ENCODE peak calls at places on chromosomes 11 and 22, in six cellular contexts. U, I, B, Q, M and H are unnamed samples. For H3K4me1 and H3K9me3, the result is how much of the 10 kb centered on the place peaks cover.

GRCh38 chr11:33721291-33721840 is 14.9 kb downstream of the CD59 start:
- DNase-seq in U (peak), M (no peak), B (no peak), I (peak), Q (no peak), H (peak)

GRCh38 chr11:35585411-35585810 is 32.8 kb upstream of the FJX1 start:
- DNase-seq in B (no peak), Q (no peak), I (no peak), M (no peak), U (no peak), H (no peak)

GRCh38 chr11:28877366-28877765 is 769.2 kb downstream of the METTL15 start:
- DNase-seq in U (no peak), I (no peak), B (no peak), M (no peak), Q (no peak), H (no peak)

GRCh38 chr11:112025682-112026081 is 474 bp downstream of the DLAT start:
- DNase-seq in M (peak), Q (no peak), U (peak), B (no peak), I (peak), H (no peak)

GRCh38 chr22:27284314-27284713 is 517.2 kb downstream of the MN1 start:
- DNase-seq in U (no peak), I (no peak), M (no peak), Q (no peak), B (no peak), H (no peak)

GRCh38 chr22:44463151-44463550 is 34.9 kb downstream of the RTL6 start:
- DNase-seq in Q (peak), M (no peak), I (no peak), U (no peak), B (no peak), H (no peak)

GRCh38 chr11:101053492-101053891 is 76.1 kb downstream of the PGR start:
- DNase-seq in B (no peak), Q (no peak), I (no peak), U (no peak), M (no peak), H (no peak)

GRCh38 chr11:134334796-134335571 is 3.2 kb downstream of the GLB1L2 start:
- DNase-seq in Q (no peak), M (no peak), B (no peak), I (no peak), U (no peak), H (no peak)

GRCh38 chr11:63901660-63902059 is 15.3 kb downstream of the RCOR2 start:
- DNase-seq in M (no peak), Q (no peak), I (no peak), B (no peak), U (peak), H (no peak)

GRCh38 chr22:34476762-34477161 is 556.5 kb upstream of the LARGE1 start:
- DNase-seq in B (no peak), U (no peak), M (no peak), I (no peak), Q (no peak), H (no peak)

GRCh38 chr11:133579165-133580031 is 47.1 kb upstream of the OPCML start:
- DNase-seq in M (no peak), I (no peak), B (no peak), U (no peak), Q (peak), H (no peak)

GRCh38 chr11:117830674-117831351 is 6.3 kb upstream of the FXYD2 start:
- DNase-seq in I (no peak), U (no peak), B (peak), Q (peak), M (no peak), H (no peak)

GRCh38 chr11:20203836-20204235 is 43.6 kb upstream of the DBX1 start:
- DNase-seq in B (no peak), M (no peak), U (no peak), Q (no peak), I (no peak), H (no peak)

GRCh38 chr11:120579601-120580000 is 68.1 kb downstream of the GRIK4 start:
- DNase-seq in I (no peak), M (no peak), B (no peak), U (no peak), Q (peak), H (no peak)

GRCh38 chr11:128036556-128037093 is 550.7 kb downstream of the ETS1 start:
- DNase-seq in I (no peak), M (no peak), Q (no peak), B (no peak), U (no peak), H (no peak)
- H3K27ac ChIP-seq in I (no peak), M (no peak), Q (no peak), B (no peak), U (no peak), H (no peak)

GRCh38 chr11:123360267-123360936 is 69.7 kb upstream of the GRAMD1B start:
- DNase-seq in I (no peak), M (no peak), Q (no peak), B (no peak), U (no peak), H (no peak)
- H3K4me1 ChIP-seq in I (under half), M (under half), Q (under half), B (under half), U (under half), H (under half)

GRCh38 chr11:70530629-70531185 is 132.4 kb downstream of the CTTN start:
- DNase-seq in B (no peak), I (no peak), U (no peak), M (no peak), Q (peak), H (no peak)

GRCh38 chr11:70531281-70532065 is 133.1 kb downstream of the CTTN start:
- DNase-seq in U (no peak), Q (peak), B (no peak), I (no peak), M (no peak), H (no peak)

GRCh38 chr11:70535191-70535971 is 137.1 kb downstream of the CTTN start:
- DNase-seq in Q (peak), I (no peak), U (no peak), M (no peak), B (no peak), H (peak)

GRCh38 chr11:70532066-70532440 is 133.7 kb downstream of the CTTN start:
- DNase-seq in Q (peak), B (no peak), I (no peak), M (peak), U (no peak), H (no peak)

GRCh38 chr11:70532728-70533127 is 134.4 kb downstream of the CTTN start:
- DNase-seq in I (no peak), B (no peak), M (no peak), Q (peak), U (no peak), H (no peak)
- H3K9me3 ChIP-seq in I (under half), B (under half), M (under half), Q (under half), U (under half), H (half or more)

DNA sequence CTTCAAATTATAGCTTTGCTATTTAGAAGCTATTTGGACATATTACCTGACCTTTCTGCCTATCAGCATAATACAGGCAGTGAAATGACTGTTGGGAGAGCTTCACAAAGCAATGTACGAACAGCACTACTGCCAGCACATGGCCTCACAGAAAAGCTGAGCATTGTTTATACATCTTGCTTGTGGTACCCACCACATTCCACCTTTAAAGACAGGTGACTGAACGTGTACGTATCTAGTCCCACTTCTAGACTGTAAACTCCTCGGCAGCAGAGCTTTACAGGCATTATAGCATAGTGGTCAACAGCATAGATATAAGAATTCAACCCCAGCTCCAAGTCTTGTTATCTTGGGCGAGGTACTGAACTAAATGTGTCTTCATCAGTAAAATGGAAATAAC is 1.6 kb downstream of the JOSD1 start:
- DNase-seq in I (no peak), M (no peak), U (no peak), B (no peak), Q (no peak), H (no peak)
- H3K27ac ChIP-seq in I (peak), M (no peak), U (peak), B (peak), Q (no peak), H (peak)

DNA sequence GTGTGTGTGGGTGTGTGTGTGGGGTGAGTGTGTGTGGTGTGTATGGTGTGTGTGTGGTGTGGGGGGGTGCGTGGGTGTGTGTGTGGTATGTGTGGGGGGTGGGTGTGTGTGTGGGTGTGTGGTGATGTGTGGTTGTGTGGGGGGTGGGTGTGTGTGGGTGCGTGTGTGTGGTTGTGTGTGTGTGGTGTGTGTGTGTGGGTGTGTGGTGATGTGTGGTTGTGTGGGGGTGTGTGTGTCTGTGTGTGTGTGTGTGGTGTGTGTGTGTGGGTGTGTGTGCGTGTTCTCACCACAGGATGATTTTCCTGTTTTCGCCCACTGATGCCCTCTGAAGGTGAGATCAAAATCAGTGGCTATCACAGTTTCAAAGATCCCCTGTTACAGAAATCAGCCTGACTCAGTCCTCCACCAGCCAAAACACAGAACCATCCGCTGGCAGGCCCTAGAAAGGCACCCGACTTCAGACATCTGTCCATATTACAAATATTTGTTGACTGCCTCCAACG is 24.7 kb downstream of the CPT1A start:
- DNase-seq in I (no peak), U (peak), Q (no peak), M (no peak), B (no peak), H (no peak)
- H3K4me1 ChIP-seq in I (under half), U (under half), Q (under half), M (under half), B (under half), H (under half)

DNA sequence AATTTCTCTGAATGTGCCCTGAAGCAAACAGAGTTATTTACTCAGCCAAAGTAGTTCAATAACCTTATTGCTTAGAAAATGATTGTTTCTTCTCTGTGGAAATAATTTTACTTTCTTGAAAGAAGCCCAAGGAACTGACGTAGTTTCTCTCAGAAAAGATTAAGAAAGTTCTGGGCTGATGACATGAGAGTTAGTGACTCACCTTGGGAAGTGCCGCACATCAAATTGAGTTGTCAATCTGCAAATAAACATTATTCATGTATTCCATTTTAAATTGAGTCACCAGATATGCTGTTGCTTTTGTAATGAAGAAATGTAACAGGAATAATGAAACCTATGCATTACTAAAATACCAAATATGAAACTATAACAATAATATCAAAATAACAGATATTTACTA is 418.7 kb upstream of the LRRC4C start:
- DNase-seq in B (no peak), I (peak), Q (no peak), M (no peak), U (no peak), H (no peak)
- H3K9me3 ChIP-seq in B (under half), I (under half), Q (under half), M (under half), U (under half), H (under half)

GRCh38 chr11:74641289-74641688 is 48.9 kb downstream of the POLD3 start:
- DNase-seq in B (peak), Q (no peak), I (no peak), M (no peak), U (no peak), H (no peak)

GRCh38 chr11:74646215-74646614 is 53.8 kb downstream of the POLD3 start:
- DNase-seq in I (no peak), M (no peak), U (no peak), Q (no peak), B (no peak), H (no peak)

GRCh38 chr11:74641905-74642304 is 49.5 kb downstream of the POLD3 start:
- DNase-seq in M (no peak), U (peak), Q (no peak), I (no peak), B (no peak), H (no peak)

GRCh38 chr11:74644084-74644483 is 51.7 kb downstream of the POLD3 start:
- DNase-seq in M (no peak), I (no peak), B (no peak), Q (no peak), U (no peak), H (no peak)

DNA sequence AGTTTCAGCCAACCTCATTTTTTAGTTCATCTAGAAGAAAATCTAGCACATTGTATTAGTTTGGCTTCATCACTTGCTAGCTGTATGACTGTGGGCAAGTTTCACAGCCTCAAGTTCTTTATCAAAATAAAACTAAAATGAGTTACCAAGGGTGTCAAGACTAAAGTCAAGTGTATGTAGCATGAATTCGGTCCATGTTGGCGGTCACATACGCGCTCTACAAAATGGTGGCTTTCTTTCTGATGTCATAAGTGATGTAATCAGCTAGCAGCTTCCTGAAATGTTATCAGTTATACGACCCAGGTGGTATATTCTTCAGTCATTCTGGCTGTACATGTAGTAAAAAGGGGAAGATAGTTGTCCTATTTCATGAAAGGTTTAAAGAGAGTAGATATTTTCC is 50.5 kb downstream of the POLD3 start:
- DNase-seq in B (no peak), M (no peak), Q (no peak), U (no peak), I (no peak), H (no peak)
- H3K27ac ChIP-seq in B (no peak), M (no peak), Q (no peak), U (no peak), I (no peak), H (no peak)

GRCh38 chr11:76667856-76668255 is 2.7 kb downstream of the LRRC32 start:
- DNase-seq in I (no peak), M (no peak), U (no peak), B (no peak), Q (peak), H (no peak)
- H3K4me1 ChIP-seq in I (under half), M (under half), U (under half), B (under half), Q (under half), H (under half)